ENCODE peak calls at places on chromosomes 2 and 18, in six cellular contexts. Z is activated T-helper 9 cell treated with anti-CD3 and anti-CD28 coated beads, Interleukin-2, amount 50 U/mL, for 16 hours; C is pancreas; O is stimulated activated CD8-positive, alpha-beta memory T cell treated with anti-CD3 and anti-CD28 coated beads, Interleukin-15, amount 100 ng/mL, for 24 hours; P is NCI-H1092; Q is HCT116. X is an unnamed sample.

GRCh38 chr2:238254095-238254494 is 14.3 kb upstream of the HES6 start:
- DNase-seq in Z (no peak), C (no peak), O (no peak), P (no peak), Q (no peak), X (no peak)

GRCh38 chr2:176484838-176485237 is 215.6 kb downstream of the MTX2 start:
- DNase-seq in Z (no peak), C (no peak), O (no peak), P (no peak), Q (no peak), X (no peak)

GRCh38 chr2:134855709-134856108 is 17.3 kb downstream of the ACMSD start:
- DNase-seq in Z (no peak), C (no peak), O (no peak), P (no peak), Q (no peak), X (no peak)

GRCh38 chr2:84299211-84299775 is 159.8 kb downstream of the SUCLG1 start:
- DNase-seq in Z (no peak), C (no peak), O (no peak), P (no peak), Q (no peak), X (no peak)

GRCh38 chr18:67217551-67218166 is 298.9 kb downstream of the DSEL start:
- DNase-seq in Z (peak; percentile 24), C (peak; percentile 33), O (no peak), P (peak; percentile 29), Q (peak; percentile 15), X (no peak)

GRCh38 chr18:48733854-48734253 is 195.0 kb downstream of the CTIF start:
- DNase-seq in Z (no peak), C (no peak), O (no peak), P (no peak), Q (no peak), X (no peak)

GRCh38 chr2:199869653-199870052 is 18.7 kb upstream of the FTCDNL1 start:
- DNase-seq in Z (no peak), C (no peak), O (no peak), P (no peak), Q (no peak), X (no peak)

GRCh38 chr2:2886934-2887333 is 490.7 kb downstream of the EIPR1 start:
- DNase-seq in Z (no peak), C (no peak), O (no peak), P (no peak), Q (no peak), X (no peak)

GRCh38 chr2:202203348-202203747 is 35.0 kb downstream of the SUMO1 start:
- DNase-seq in Z (no peak), C (no peak), O (no peak), P (no peak), Q (no peak), X (no peak)

GRCh38 chr2:54209379-54209778 is 46.6 kb downstream of the TSPYL6 start:
- DNase-seq in Z (no peak), C (no peak), O (no peak), P (no peak), Q (no peak), X (no peak)

GRCh38 chr2:55116598-55116964 is 66.3 kb upstream of the RTN4 start:
- DNase-seq in Z (no peak), C (no peak), O (no peak), P (no peak), Q (no peak), X (no peak)

GRCh38 chr2:130391872-130392670 is 36.2 kb downstream of the PTPN18 start:
- DNase-seq in Z (no peak), C (no peak), O (no peak), P (no peak), Q (no peak), X (peak; percentile 68)

GRCh38 chr2:46811379-46812310 is 104.0 kb downstream of the MCFD2 start:
- DNase-seq in Z (no peak), C (no peak), O (no peak), P (no peak), Q (no peak), X (no peak)

GRCh38 chr2:84958135-84959044 is 12.6 kb upstream of the KCMF1 start:
- DNase-seq in Z (no peak), C (peak; percentile 82), O (no peak), P (no peak), Q (peak; percentile 93), X (no peak)

GRCh38 chr2:177118636-177119035 is 94.0 kb upstream of the HNRNPA3 start:
- DNase-seq in Z (no peak), C (no peak), O (no peak), P (no peak), Q (no peak), X (no peak)

GRCh38 chr18:42310956-42311355 is 355.9 kb downstream of the PIK3C3 start:
- DNase-seq in Z (no peak), C (no peak), O (no peak), P (no peak), Q (no peak), X (no peak)

GRCh38 chr2:39996653-39997080 is 217.6 kb upstream of the THUMPD2 start:
- DNase-seq in Z (no peak), C (no peak), O (no peak), P (no peak), Q (peak; percentile 68), X (no peak)

GRCh38 chr2:192146069-192147006 is 48.4 kb downstream of the TMEFF2 start:
- DNase-seq in Z (no peak), C (no peak), O (no peak), P (no peak), Q (no peak), X (no peak)

GRCh38 chr2:168962636-168963035 is 61.5 kb downstream of the G6PC2 start:
- DNase-seq in Z (no peak), C (no peak), O (no peak), P (no peak), Q (no peak), X (no peak)

GRCh38 chr2:43426305-43427031 is 169.4 kb downstream of the THADA start:
- DNase-seq in Z (peak; percentile 42), C (peak; percentile 66), O (peak; percentile 11), P (no peak), Q (peak; percentile 96), X (peak; percentile 64)

GRCh38 chr2:132429941-132430573 is 13.5 kb downstream of the GPR39 start:
- DNase-seq in Z (no peak), C (no peak), O (no peak), P (no peak), Q (no peak), X (no peak)

GRCh38 chr2:24984912-24985311 is 13.2 kb upstream of the DNAJC27 start:
- DNase-seq in Z (no peak), C (no peak), O (no peak), P (peak; percentile 81), Q (no peak), X (no peak)

GRCh38 chr2:216216951-216217903 is 108.1 kb downstream of the XRCC5 start:
- DNase-seq in Z (no peak), C (no peak), O (no peak), P (no peak), Q (no peak), X (no peak)

GRCh38 chr2:99706734-99707133 is 216.9 kb upstream of the REV1 start:
- DNase-seq in Z (no peak), C (no peak), O (no peak), P (no peak), Q (no peak), X (no peak)

GRCh38 chr18:13416848-13417247 is 198.3 kb downstream of the LDLRAD4 start:
- DNase-seq in Z (no peak), C (no peak), O (no peak), P (no peak), Q (no peak), X (no peak)

GRCh38 chr2:182915369-182916326 is 49.2 kb upstream of the FRZB start:
- DNase-seq in Z (no peak), C (no peak), O (no peak), P (no peak), Q (no peak), X (no peak)

GRCh38 chr2:43343573-43344304 is 117.3 kb upstream of the ZFP36L2 start:
- DNase-seq in Z (no peak), C (peak; percentile 81), O (no peak), P (no peak), Q (no peak), X (no peak)

X was measured in upper lobe of left lung.